ENCODE peak calls at places on chromosomes 7 and 10, in ten cellular contexts. I is heart left ventricle, P is sciatic nerve, X is mucosa of gallbladder, Z is nephron progenitor cell, L is aorta, E is H54, O is H4, S is amygdala, G is K562. B is an unnamed sample.

GRCh38 chr10:102965455-102965854 is 47.4 kb downstream of the CNNM2 start:
- DNase-seq in I (no peak), L (no peak), S (no peak), G (no peak), O (no peak), X (no peak), E (no peak), P (no peak), Z (no peak), B (no peak)

GRCh38 chr10:128102480-128103228 is 23.6 kb downstream of the MKI67 start:
- DNase-seq in E (no peak), G (no peak), I (no peak), X (no peak), O (no peak), Z (no peak), L (no peak), S (no peak), P (no peak), B (no peak)

GRCh38 chr10:35447693-35448407 is 111.5 kb downstream of the CCNY start:
- DNase-seq in G (peak; percentile 30), I (no peak), O (peak; percentile 22), Z (no peak), E (peak; percentile 38), L (no peak), S (no peak), X (peak; percentile 39), P (no peak), B (peak; percentile 87)

GRCh38 chr7:93228302-93228701 is 2.0 kb upstream of the HEPACAM2 start:
- DNase-seq in E (no peak), I (no peak), G (peak; percentile 71), Z (peak; percentile 26), O (peak; percentile 80), S (no peak), L (no peak), X (no peak), P (no peak), B (peak; percentile 82)

GRCh38 chr7:114819629-114820362 is 102.1 kb upstream of the MDFIC start:
- DNase-seq in X (no peak), P (no peak), Z (no peak), L (no peak), I (no peak), E (peak; percentile 21), S (no peak), G (no peak), O (peak; percentile 92), B (peak; percentile 97)

GRCh38 chr10:123997486-123998196 is 95.8 kb downstream of the CHST15 start:
- DNase-seq in P (peak; percentile 61), Z (no peak), I (peak; percentile 50), S (no peak), O (peak; percentile 96), L (peak; percentile 83), E (peak; percentile 57), X (peak; percentile 16), G (no peak), B (peak; percentile 87)

GRCh38 chr10:103843854-103844567 is 11.4 kb downstream of the SH3PXD2A start:
- DNase-seq in E (no peak), I (peak; percentile 79), P (no peak), G (no peak), S (no peak), O (no peak), L (peak; percentile 78), Z (no peak), X (no peak), B (no peak)

GRCh38 chr7:123494193-123494796 is 40.1 kb downstream of the IQUB start:
- DNase-seq in S (no peak), E (no peak), Z (peak; percentile 8), L (no peak), O (no peak), G (peak; percentile 55), P (no peak), X (peak; percentile 23), I (no peak), B (peak; percentile 11)

GRCh38 chr10:95297402-95297801 is 6.6 kb upstream of the PDLIM1 start:
- DNase-seq in L (no peak), P (no peak), X (no peak), O (no peak), Z (no peak), G (peak; percentile 83), E (no peak), I (peak; percentile 36), S (no peak), B (no peak)

GRCh38 chr10:77328272-77328816 is 309.3 kb downstream of the KCNMA1 start:
- DNase-seq in O (peak; percentile 19), E (no peak), I (peak; percentile 31), G (peak; percentile 15), X (peak; percentile 42), L (no peak), S (no peak), Z (peak; percentile 87), P (no peak), B (no peak)

GRCh38 chr7:38844952-38845563 is 63.9 kb downstream of the VPS41 start:
- DNase-seq in X (no peak), L (no peak), Z (no peak), I (no peak), O (no peak), G (no peak), S (no peak), E (no peak), P (no peak), B (no peak)

GRCh38 chr10:16521311-16522016 is at the start of gene C1QL3:
- DNase-seq in X (no peak), O (no peak), G (no peak), Z (peak; percentile 53), E (no peak), I (no peak), L (no peak), P (no peak), S (no peak), B (no peak)

GRCh38 chr7:146772581-146772980 is 656.0 kb downstream of the CNTNAP2 start:
- DNase-seq in X (no peak), L (no peak), E (peak; percentile 2), S (no peak), O (peak; percentile 27), G (no peak), Z (peak; percentile 22), P (no peak), I (no peak), B (no peak)

GRCh38 chr7:101792051-101792651 is 25.3 kb upstream of the CUX1 start:
- DNase-seq in Z (no peak), O (peak; percentile 51), X (no peak), I (peak; percentile 71), G (no peak), S (no peak), L (no peak), E (peak; percentile 63), P (no peak), B (peak; percentile 92)

B was measured in A172.